ENCODE peak calls at places on chromosomes 3 and 15, in seven cellular contexts. I is cardiac muscle cell, X is fibroblast of lung, F is endothelial cell of umbilical vein, O is NT2/D1, M is Karpas-422, S is stomach. P is an unnamed sample.

GRCh38 chr15:52765779-52766178 is 24.4 kb downstream of the ONECUT1 start:
- DNase-seq in I (peak; percentile 43), X (no peak), F (peak; percentile 6), O (no peak), M (no peak), S (no peak), P (no peak)

GRCh38 chr3:58996730-58997129 is 53.1 kb downstream of the CFAP20DC start:
- DNase-seq in I (no peak), X (no peak), F (no peak), O (no peak), M (peak; percentile 14), S (no peak), P (no peak)

GRCh38 chr15:73941871-73942635 is 15.8 kb downstream of the LOXL1 start:
- DNase-seq in I (no peak), X (no peak), F (no peak), O (no peak), M (no peak), S (no peak), P (no peak)

GRCh38 chr3:55198554-55198953 is 270.7 kb upstream of the LRTM1 start:
- DNase-seq in I (no peak), X (peak; percentile 79), F (no peak), O (no peak), M (no peak), S (no peak), P (no peak)

GRCh38 chr15:52558196-52558595 is 10.6 kb downstream of the ARPP19 start:
- DNase-seq in I (no peak), X (peak; percentile 65), F (peak; percentile 43), O (no peak), M (no peak), S (no peak), P (no peak)

GRCh38 chr3:33299395-33300081 is 22.3 kb downstream of the FBXL2 start:
- DNase-seq in I (no peak), X (peak; percentile 73), F (no peak), O (no peak), M (no peak), S (no peak), P (no peak)

GRCh38 chr15:81299630-81300273 is 24.2 kb downstream of the STARD5 start:
- DNase-seq in I (no peak), X (no peak), F (no peak), O (no peak), M (no peak), S (no peak), P (no peak)

GRCh38 chr15:51327081-51327480 is 11.3 kb downstream of the CYP19A1 start:
- DNase-seq in I (no peak), X (no peak), F (no peak), O (no peak), M (no peak), S (no peak), P (no peak)

GRCh38 chr3:128572644-128573105 is 77.9 kb downstream of the RPN1 start:
- DNase-seq in I (peak; percentile 9), X (no peak), F (no peak), O (no peak), M (peak; percentile 47), S (no peak), P (peak; percentile 26)

GRCh38 chr15:71476823-71477222 is 333.5 kb upstream of the NR2E3 start:
- DNase-seq in I (no peak), X (no peak), F (no peak), O (no peak), M (peak; percentile 72), S (no peak), P (no peak)

GRCh38 chr3:61829301-61830110 is 268.1 kb downstream of the PTPRG start:
- DNase-seq in I (no peak), X (no peak), F (no peak), O (no peak), M (no peak), S (no peak), P (no peak)

GRCh38 chr3:147360936-147361670 is 45.2 kb downstream of the ZIC4 start:
- DNase-seq in I (no peak), X (no peak), F (no peak), O (no peak), M (no peak), S (no peak), P (peak; percentile 71)

GRCh38 chr3:121505256-121505655 is 40.5 kb downstream of the POLQ start:
- DNase-seq in I (no peak), X (no peak), F (no peak), O (no peak), M (peak; percentile 36), S (no peak), P (no peak)

GRCh38 chr3:161474139-161474538 is 22.5 kb upstream of the OTOL1 start:
- DNase-seq in I (no peak), X (no peak), F (no peak), O (no peak), M (no peak), S (no peak), P (no peak)

GRCh38 chr3:174441588-174442316 is 417.4 kb upstream of the NAALADL2 start:
- DNase-seq in I (no peak), X (peak; percentile 87), F (peak; percentile 54), O (no peak), M (no peak), S (no peak), P (no peak)

GRCh38 chr3:54670269-54671000 is 257.4 kb downstream of the LRTM1 start:
- DNase-seq in I (no peak), X (no peak), F (no peak), O (no peak), M (no peak), S (no peak), P (no peak)

GRCh38 chr15:34304613-34305012 is 33.0 kb downstream of the SLC12A6 start:
- DNase-seq in I (no peak), X (peak; percentile 86), F (peak; percentile 46), O (no peak), M (no peak), S (no peak), P (no peak)

GRCh38 chr3:142977399-142977728 is 13.9 kb upstream of the PAQR9 start:
- DNase-seq in I (no peak), X (no peak), F (no peak), O (no peak), M (no peak), S (no peak), P (no peak)

GRCh38 chr3:16673530-16673929 is 68.3 kb upstream of the DAZL start:
- DNase-seq in I (no peak), X (no peak), F (no peak), O (no peak), M (no peak), S (no peak), P (no peak)

GRCh38 chr3:150345021-150345538 is 63.0 kb upstream of the TSC22D2 start:
- DNase-seq in I (no peak), X (no peak), F (no peak), O (no peak), M (no peak), S (peak; percentile 58), P (no peak)

GRCh38 chr3:185558395-185558794 is 6.0 kb upstream of the LIPH start:
- DNase-seq in I (no peak), X (no peak), F (no peak), O (no peak), M (no peak), S (peak; percentile 87), P (no peak)

GRCh38 chr3:23807161-23808015 is 1.6 kb downstream of the UBE2E1 start:
- DNase-seq in I (peak; percentile 54), X (peak; percentile 68), F (no peak), O (no peak), M (peak; percentile 57), S (no peak), P (no peak)
- H3K4me1 ChIP-seq in I (peaks cover 42% of the 10 kb centered on the region), X (peaks cover 5% of the 10 kb centered on the region), F (peaks cover 31% of the 10 kb centered on the region), O (no peaks in the 10 kb centered on the region), M (peaks cover 54% of the 10 kb centered on the region), S (peaks cover 56% of the 10 kb centered on the region), P (peaks cover 43% of the 10 kb centered on the region)

GRCh38 chr3:94520364-94520763 is 457.5 kb downstream of the NSUN3 start:
- DNase-seq in I (peak; percentile 15), X (no peak), F (no peak), O (no peak), M (no peak), S (no peak), P (no peak)
- H3K4me3 ChIP-seq in I (no peak overlapping the region), X (no peak overlapping the region), F (no peak overlapping the region), O (no peak overlapping the region), M (no peak overlapping the region), S (no peak overlapping the region), P (no peak overlapping the region)

GRCh38 chr3:177742273-177742672 is 545.0 kb upstream of the TBL1XR1 start:
- DNase-seq in I (no peak), X (no peak), F (no peak), O (no peak), M (no peak), S (no peak), P (no peak)

GRCh38 chr3:177744873-177745646 is 547.8 kb upstream of the TBL1XR1 start:
- DNase-seq in I (no peak), X (peak; percentile 40), F (no peak), O (no peak), M (no peak), S (peak; percentile 56), P (no peak)

GRCh38 chr3:177740270-177740669 is 543.0 kb upstream of the TBL1XR1 start:
- DNase-seq in I (no peak), X (no peak), F (no peak), O (no peak), M (no peak), S (no peak), P (no peak)

GRCh38 chr3:177746259-177747021 is 549.2 kb upstream of the TBL1XR1 start:
- DNase-seq in I (no peak), X (peak; percentile 82), F (no peak), O (no peak), M (no peak), S (no peak), P (no peak)

DNA sequence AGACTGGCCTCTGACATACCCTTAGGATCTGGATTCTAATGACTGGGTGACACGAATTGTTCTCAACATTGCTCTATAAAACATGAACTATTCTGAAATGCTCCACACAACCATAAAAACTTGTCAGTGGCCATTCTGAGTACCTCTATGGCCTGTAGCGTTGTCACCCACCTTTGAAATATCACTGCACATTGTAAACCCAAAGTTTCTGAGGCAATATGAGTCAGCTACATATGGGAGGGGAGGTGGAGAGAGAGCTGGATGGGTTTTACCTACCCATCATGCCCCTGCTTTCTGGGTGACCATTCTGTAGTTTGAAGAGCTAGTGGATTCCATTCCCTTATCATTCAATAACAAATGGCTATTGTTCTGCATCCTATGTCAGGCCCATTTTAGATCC is 546.2 kb upstream of the TBL1XR1 start:
- DNase-seq in I (no peak), X (no peak), F (no peak), O (no peak), M (no peak), S (no peak), P (no peak)
- H3K9me3 ChIP-seq in I (no peaks in the 10 kb centered on the region), X (no peaks in the 10 kb centered on the region), F (no peaks in the 10 kb centered on the region), O (no peaks in the 10 kb centered on the region), M (no peaks in the 10 kb centered on the region), S (no peaks in the 10 kb centered on the region), P (no peaks in the 10 kb centered on the region)

GRCh38 chr3:4589475-4590111 is 96.4 kb downstream of the ITPR1 start:
- DNase-seq in I (no peak), X (no peak), F (no peak), O (no peak), M (no peak), S (no peak), P (no peak)

GRCh38 chr3:4587061-4587837 is 94.1 kb downstream of the ITPR1 start:
- DNase-seq in I (no peak), X (peak; percentile 31), F (no peak), O (no peak), M (no peak), S (no peak), P (no peak)

GRCh38 chr3:4587838-4588105 is 94.6 kb downstream of the ITPR1 start:
- DNase-seq in I (no peak), X (no peak), F (no peak), O (no peak), M (no peak), S (no peak), P (no peak)

GRCh38 chr3:4586381-4586780 is 93.2 kb downstream of the ITPR1 start:
- DNase-seq in I (no peak), X (no peak), F (no peak), O (no peak), M (no peak), S (no peak), P (no peak)

GRCh38 chr3:4588410-4588809 is 95.3 kb downstream of the ITPR1 start:
- DNase-seq in I (no peak), X (peak; percentile 63), F (no peak), O (no peak), M (no peak), S (no peak), P (no peak)
- H3K4me1 ChIP-seq in I (peaks cover 17% of the 10 kb centered on the region), X (peaks cover 12% of the 10 kb centered on the region), F (no peaks in the 10 kb centered on the region), O (peaks cover 2% of the 10 kb centered on the region), M (peaks cover 5% of the 10 kb centered on the region), S (peaks cover 52% of the 10 kb centered on the region), P (no peaks in the 10 kb centered on the region)